ENCODE peak calls at places on chromosomes 16 and 17, in six cellular contexts. K is astrocyte of the spinal cord; S is cardiac fibroblast; F is uterus; I is stimulated activated CD4-positive, alpha-beta T cell treated with anti-CD3 and anti-CD28 coated beads, Interleukin-1b, Interleukin-23, amount 100 ng/mL, for 1 hour; C is kidney. X is an unnamed sample.

GRCh38 chr17:36591434-36592315 is at the start of gene DHRS11:
- DNase-seq in K (peak; percentile 73), S (peak; percentile 77), F (peak; percentile 83), I (peak; percentile 73), C (peak; percentile 94), X (peak; percentile 99)

GRCh38 chr17:83099570-83100181 is 20.3 kb downstream of the METRNL start:
- DNase-seq in K (peak; percentile 69), S (peak; percentile 62), F (no peak), I (no peak), C (peak; percentile 95), X (peak; percentile 97)

GRCh38 chr17:36468903-36469635 is 17.4 kb upstream of the ZNHIT3 start:
- DNase-seq in K (no peak), S (no peak), F (no peak), I (no peak), C (peak; percentile 41), X (no peak)

GRCh38 chr17:16214190-16215001 is 938 bp downstream of the NCOR1 start:
- DNase-seq in K (no peak), S (no peak), F (no peak), I (no peak), C (no peak), X (peak; percentile 65)

GRCh38 chr17:61144137-61144536 is 255.5 kb upstream of the TBX2 start:
- DNase-seq in K (no peak), S (no peak), F (no peak), I (no peak), C (no peak), X (no peak)

GRCh38 chr17:42132941-42133340 is 10.3 kb downstream of the HSPB9 start:
- DNase-seq in K (peak; percentile 87), S (peak; percentile 70), F (no peak), I (no peak), C (peak; percentile 91), X (peak; percentile 96)

GRCh38 chr16:56932588-56933265 is 785 bp downstream of the HERPUD1 start:
- DNase-seq in K (peak; percentile 60), S (peak; percentile 86), F (peak; percentile 64), I (no peak), C (peak; percentile 93), X (peak; percentile 87)

GRCh38 chr17:71634376-71634775 is 486.4 kb upstream of the SOX9 start:
- DNase-seq in K (peak; percentile 8), S (no peak), F (no peak), I (no peak), C (no peak), X (no peak)

GRCh38 chr17:64499805-64500486 is 3.1 kb upstream of the POLG2 start:
- DNase-seq in K (no peak), S (peak; percentile 42), F (no peak), I (no peak), C (no peak), X (no peak)

GRCh38 chr17:286571-286970 is 66.0 kb downstream of the RPH3AL start:
- DNase-seq in K (no peak), S (no peak), F (peak; percentile 11), I (no peak), C (peak; percentile 53), X (peak; percentile 65)

GRCh38 chr16:86625821-86626220 is 47.5 kb downstream of the FOXL1 start:
- DNase-seq in K (no peak), S (no peak), F (no peak), I (no peak), C (no peak), X (no peak)

GRCh38 chr16:14400285-14400977 is 229.6 kb downstream of the PARN start:
- DNase-seq in K (no peak), S (no peak), F (no peak), I (no peak), C (no peak), X (no peak)

GRCh38 chr17:77509089-77509488 is 368.3 kb downstream of the SEC14L1 start:
- DNase-seq in K (no peak), S (no peak), F (no peak), I (no peak), C (no peak), X (no peak)

GRCh38 chr16:10121496-10121895 is 60.7 kb downstream of the GRIN2A start:
- DNase-seq in K (peak; percentile 86), S (no peak), F (no peak), I (no peak), C (no peak), X (no peak)